ENCODE peak calls at places on chromosomes 2 and 18, in ten cellular contexts. O is gastrocnemius medialis, S is SK-N-SH, I is fibroblast of lung, R is ovary, W is Peyer's patch, L is psoas muscle, F is kidney, U is endothelial cell of umbilical vein, P is lower lobe of right lung. A is an unnamed sample.

GRCh38 chr2:124149571-124149970 is 124.5 kb downstream of the CNTNAP5 start:
- DNase-seq in W (no peak), P (no peak), F (no peak), I (no peak), U (no peak), L (no peak), O (no peak), R (no peak), S (no peak), A (no peak)

GRCh38 chr2:119788751-119789150 is 29.0 kb downstream of the PTPN4 start:
- DNase-seq in O (no peak), R (no peak), U (no peak), S (no peak), W (no peak), I (no peak), F (no peak), L (no peak), P (no peak), A (no peak)

GRCh38 chr2:116319935-116320334 is 1494.6 kb upstream of the DDX18 start:
- DNase-seq in R (no peak), I (no peak), O (no peak), L (no peak), W (no peak), S (no peak), F (no peak), U (no peak), P (no peak), A (no peak)

GRCh38 chr2:86632672-86633071 is 9.0 kb upstream of the RNF103 start:
- DNase-seq in R (no peak), U (peak; percentile 53), L (no peak), P (no peak), F (no peak), S (no peak), W (no peak), O (no peak), I (no peak), A (no peak)

GRCh38 chr2:213187833-213188532 is 36.6 kb upstream of the IKZF2 start:
- DNase-seq in U (no peak), O (no peak), I (peak; percentile 82), F (no peak), S (no peak), L (no peak), R (no peak), W (no peak), P (peak; percentile 34), A (no peak)

GRCh38 chr2:50433635-50434034 is 598.3 kb downstream of the NRXN1 start:
- DNase-seq in W (no peak), R (no peak), S (no peak), L (no peak), U (no peak), I (no peak), O (no peak), P (no peak), F (no peak), A (no peak)

GRCh38 chr18:37496568-37496967 is 69.0 kb downstream of the CELF4 start:
- DNase-seq in U (no peak), F (no peak), P (no peak), W (no peak), O (no peak), R (no peak), I (no peak), L (no peak), S (no peak), A (no peak)

GRCh38 chr2:65464604-65465003 is 32.2 kb upstream of the SPRED2 start:
- DNase-seq in F (no peak), R (no peak), S (peak; percentile 65), O (no peak), U (no peak), L (no peak), W (no peak), P (no peak), I (no peak), A (no peak)

GRCh38 chr18:51275712-51276473 is 78.4 kb upstream of the MEX3C start:
- DNase-seq in F (no peak), W (no peak), I (peak; percentile 4), P (no peak), R (peak; percentile 60), O (no peak), U (no peak), S (no peak), L (peak; percentile 18), A (no peak)

GRCh38 chr2:12169721-12170120 is 423.3 kb downstream of the LPIN1 start:
- DNase-seq in L (peak; percentile 35), O (peak; percentile 15), W (no peak), S (no peak), U (peak; percentile 76), F (peak; percentile 73), P (no peak), I (peak; percentile 94), R (no peak), A (no peak)

GRCh38 chr2:159070235-159070634 is 101.8 kb downstream of the TANC1 start:
- DNase-seq in L (no peak), P (no peak), I (no peak), U (no peak), F (no peak), S (no peak), O (no peak), R (no peak), W (no peak), A (no peak)

DNA sequence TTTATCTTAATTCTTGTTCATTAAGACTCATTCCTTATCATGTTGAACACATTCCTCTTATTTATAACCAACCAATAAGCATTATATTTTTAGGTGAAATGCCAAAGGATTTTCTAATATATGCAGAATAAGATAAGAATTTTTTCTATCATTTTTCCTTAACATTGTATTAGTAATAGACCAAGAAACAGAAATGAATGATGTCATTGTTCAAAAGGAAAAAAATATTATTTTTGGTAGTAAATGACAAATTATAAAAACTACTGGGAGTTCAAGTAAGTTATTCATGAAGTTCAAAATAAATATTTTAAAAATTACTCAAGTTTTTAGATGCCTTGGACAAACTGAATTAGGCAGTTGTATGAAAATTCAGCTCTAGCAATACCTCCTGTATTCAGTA is 25.5 kb downstream of the DCAF17 start:
- DNase-seq in W (no peak), U (no peak), I (no peak), F (no peak), R (no peak), L (no peak), S (no peak), P (no peak), O (no peak), A (no peak)
- H3K36me3 ChIP-seq in W (peaks cover 46% of the 10 kb centered on the region), U (no peaks in the 10 kb centered on the region), I (no peaks in the 10 kb centered on the region), F (peaks cover 3% of the 10 kb centered on the region), R (no peaks in the 10 kb centered on the region), L (peaks cover 30% of the 10 kb centered on the region), S (peaks cover 69% of the 10 kb centered on the region), P (peaks cover 36% of the 10 kb centered on the region), O (peaks cover 3% of the 10 kb centered on the region), A (peaks cover 39% of the 10 kb centered on the region)

DNA sequence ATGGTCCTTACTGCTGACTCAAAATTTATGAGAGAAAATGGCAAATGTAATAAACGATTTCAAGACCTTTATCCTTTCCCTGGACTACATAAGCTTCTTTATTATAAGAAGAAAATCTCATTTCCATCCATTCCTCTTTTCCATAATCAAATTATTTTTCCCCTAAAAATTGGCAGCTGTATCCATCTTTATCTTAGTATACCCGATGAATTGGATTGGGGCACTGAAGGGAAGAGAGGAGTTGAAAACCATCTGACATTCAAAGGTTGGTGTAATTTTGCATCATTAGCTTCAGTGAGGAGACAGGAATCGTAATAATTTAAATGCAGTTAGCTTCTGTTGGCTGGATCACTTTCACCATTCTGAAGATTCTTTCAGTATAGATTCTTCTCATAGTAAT is 574.1 kb downstream of the XIRP2 start:
- DNase-seq in S (no peak), L (no peak), W (no peak), U (no peak), R (no peak), F (no peak), O (no peak), I (no peak), P (no peak), A (no peak)
- TF ChIP-seq CTCF in S (no peak), L (no peak), W (no peak), U (no peak), R (no peak), F (no peak), O (no peak), I (no peak), P (no peak), A (no peak)

DNA sequence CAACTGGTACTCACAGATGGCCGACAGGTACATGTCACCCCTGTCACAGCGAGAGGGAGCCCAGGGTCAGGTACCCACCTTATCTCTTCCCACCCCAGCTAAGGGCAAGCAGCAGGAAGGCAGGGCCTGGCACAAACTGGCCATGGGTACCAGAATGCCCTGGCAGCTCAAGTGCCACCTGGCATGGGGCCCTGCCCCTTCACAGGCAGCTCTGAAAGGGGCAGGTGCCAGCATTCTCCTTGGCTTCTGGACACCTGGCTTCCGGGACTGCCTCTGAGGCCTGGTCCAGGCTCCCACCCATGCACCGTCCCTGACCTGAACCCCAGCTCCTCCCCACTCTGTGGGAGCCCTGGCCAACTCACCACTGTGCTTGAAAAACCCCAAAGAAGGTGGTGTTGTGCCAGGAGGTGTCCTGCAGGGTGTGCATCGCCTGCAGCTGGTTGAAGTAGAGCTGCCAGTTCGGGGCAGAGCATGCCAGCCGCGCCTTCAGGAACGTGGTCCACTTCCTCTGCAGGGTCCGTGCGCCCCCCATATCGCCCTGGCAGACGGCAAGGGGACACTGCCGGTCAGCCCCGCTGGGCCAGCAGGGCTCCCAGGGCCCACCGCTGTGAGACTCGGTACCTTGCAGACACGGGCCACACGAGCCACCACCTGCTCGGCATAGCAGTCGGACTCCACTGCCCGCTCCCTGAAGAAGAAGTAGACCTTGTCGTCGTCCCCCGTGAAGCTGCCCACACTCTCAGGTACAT is 5.4 kb downstream of the SEMA4C start:
- DNase-seq in L (no peak), W (peak; percentile 42), R (no peak), I (no peak), O (no peak), S (no peak), P (peak; percentile 85), F (peak; percentile 77), U (no peak), A (no peak)
- H3K36me3 ChIP-seq in L (peaks cover 73% of the 10 kb centered on the region), W (peaks cover 53% of the 10 kb centered on the region), R (no peaks in the 10 kb centered on the region), I (peaks cover 48% of the 10 kb centered on the region), O (no peaks in the 10 kb centered on the region), S (peaks cover 5% of the 10 kb centered on the region), P (peaks cover 76% of the 10 kb centered on the region), F (peaks cover 18% of the 10 kb centered on the region), U (peaks cover 43% of the 10 kb centered on the region), A (peaks cover 87% of the 10 kb centered on the region)

GRCh38 chr2:113036763-113037162 is 15.9 kb downstream of the IL36B start:
- DNase-seq in R (no peak), S (no peak), P (no peak), W (no peak), I (no peak), F (no peak), O (no peak), U (no peak), L (no peak), A (no peak)

GRCh38 chr2:113046465-113046864 is 6.2 kb downstream of the IL36B start:
- DNase-seq in R (no peak), W (no peak), U (no peak), I (no peak), S (no peak), P (no peak), L (no peak), F (no peak), O (no peak), A (no peak)

GRCh38 chr2:113039675-113040074 is 13.0 kb downstream of the IL36B start:
- DNase-seq in F (no peak), I (no peak), S (no peak), R (no peak), O (no peak), L (no peak), P (no peak), U (no peak), W (no peak), A (no peak)

GRCh38 chr2:113039158-113039557 is 13.5 kb downstream of the IL36B start:
- DNase-seq in P (no peak), O (no peak), S (no peak), I (no peak), F (no peak), U (no peak), R (no peak), W (no peak), L (no peak), A (no peak)

GRCh38 chr2:113041871-113042270 is 10.8 kb downstream of the IL36B start:
- DNase-seq in L (no peak), O (no peak), U (no peak), P (no peak), W (no peak), I (no peak), R (no peak), F (no peak), S (no peak), A (no peak)
- TF ChIP-seq CTCF in L (no peak), O (no peak), U (no peak), P (no peak), W (peak; percentile 35), I (no peak), R (no peak), F (no peak), S (no peak), A (peak; percentile 68)